ENCODE peak calls at places on chromosomes 4 and X, in ten cellular contexts. One of them, this sample, is unnamed. For H3K27me3 and H3K4me1, the result is how much of the 10 kb centered on the place peaks cover.

GRCh38 chr4:142406917-142407501 is 439.1 kb downstream of the INPP4B start:
- DNase-seq in heart right ventricle: no peak
- DNase-seq in adrenal gland: no peak
- DNase-seq in right cardiac atrium: no peak
- DNase-seq in ascending aorta: no peak
- DNase-seq in adipocyte: peak
- DNase-seq in lower lobe of right lung: no peak
- DNase-seq in aorta: no peak
- DNase-seq in spleen: no peak
- DNase-seq in psoas muscle: no peak
- DNase-seq in this sample: no peak

GRCh38 chrX:69060631-69061408 is 104.4 kb downstream of the PJA1 start:
- DNase-seq in spleen: no peak
- DNase-seq in aorta: no peak
- DNase-seq in heart right ventricle: peak
- DNase-seq in lower lobe of right lung: no peak
- DNase-seq in psoas muscle: no peak
- DNase-seq in adrenal gland: peak
- DNase-seq in ascending aorta: no peak
- DNase-seq in adipocyte: peak
- DNase-seq in right cardiac atrium: no peak
- DNase-seq in this sample: peak

GRCh38 chr4:89056953-89057398 is at the start of gene FAM13A:
- DNase-seq in psoas muscle: peak
- DNase-seq in spleen: no peak
- DNase-seq in adipocyte: peak
- DNase-seq in ascending aorta: peak
- DNase-seq in aorta: peak
- DNase-seq in heart right ventricle: peak
- DNase-seq in right cardiac atrium: peak
- DNase-seq in adrenal gland: peak
- DNase-seq in lower lobe of right lung: peak
- DNase-seq in this sample: peak

GRCh38 chrX:80810365-80810978 is 795 bp upstream of the BRWD3 start:
- DNase-seq in adipocyte: peak
- DNase-seq in adrenal gland: no peak
- DNase-seq in aorta: no peak
- DNase-seq in heart right ventricle: no peak
- DNase-seq in spleen: no peak
- DNase-seq in ascending aorta: no peak
- DNase-seq in right cardiac atrium: no peak
- DNase-seq in lower lobe of right lung: no peak
- DNase-seq in psoas muscle: no peak
- DNase-seq in this sample: no peak

GRCh38 chrX:18351774-18352173 is 2.7 kb downstream of the SCML2 start:
- DNase-seq in aorta: no peak
- DNase-seq in heart right ventricle: no peak
- DNase-seq in spleen: no peak
- DNase-seq in adipocyte: no peak
- DNase-seq in ascending aorta: no peak
- DNase-seq in right cardiac atrium: no peak
- DNase-seq in psoas muscle: no peak
- DNase-seq in adrenal gland: no peak
- DNase-seq in lower lobe of right lung: no peak
- DNase-seq in this sample: no peak

GRCh38 chr4:88811904-88812303 is 114.3 kb upstream of the NAP1L5 start:
- DNase-seq in heart right ventricle: no peak
- DNase-seq in psoas muscle: no peak
- DNase-seq in ascending aorta: no peak
- DNase-seq in adipocyte: no peak
- DNase-seq in lower lobe of right lung: no peak
- DNase-seq in right cardiac atrium: no peak
- DNase-seq in aorta: no peak
- DNase-seq in spleen: no peak
- DNase-seq in adrenal gland: no peak
- DNase-seq in this sample: no peak

GRCh38 chr4:156771171-156771837 is 200.3 kb downstream of the PDGFC start:
- DNase-seq in right cardiac atrium: no peak
- DNase-seq in heart right ventricle: no peak
- DNase-seq in spleen: no peak
- DNase-seq in adipocyte: peak
- DNase-seq in aorta: peak
- DNase-seq in adrenal gland: peak
- DNase-seq in ascending aorta: no peak
- DNase-seq in psoas muscle: no peak
- DNase-seq in lower lobe of right lung: no peak
- DNase-seq in this sample: no peak

GRCh38 chr4:8772499-8773123 is 99.0 kb downstream of the HMX1 start:
- DNase-seq in psoas muscle: no peak
- DNase-seq in heart right ventricle: no peak
- DNase-seq in right cardiac atrium: no peak
- DNase-seq in ascending aorta: no peak
- DNase-seq in aorta: peak
- DNase-seq in lower lobe of right lung: peak
- DNase-seq in adipocyte: no peak
- DNase-seq in spleen: peak
- DNase-seq in adrenal gland: no peak
- DNase-seq in this sample: no peak

GRCh38 chrX:12971282-12972003 is 3.5 kb upstream of the TMSB4X start:
- DNase-seq in ascending aorta: no peak
- DNase-seq in lower lobe of right lung: peak
- DNase-seq in heart right ventricle: peak
- DNase-seq in spleen: peak
- DNase-seq in aorta: peak
- DNase-seq in right cardiac atrium: peak
- DNase-seq in psoas muscle: peak
- DNase-seq in adipocyte: no peak
- DNase-seq in adrenal gland: no peak
- DNase-seq in this sample: peak

GRCh38 chrX:107674480-107675364 is 46.4 kb downstream of the PRPS1 start:
- DNase-seq in spleen: peak
- DNase-seq in adrenal gland: peak
- DNase-seq in lower lobe of right lung: peak
- DNase-seq in heart right ventricle: peak
- DNase-seq in aorta: peak
- DNase-seq in adipocyte: peak
- DNase-seq in psoas muscle: peak
- DNase-seq in right cardiac atrium: peak
- DNase-seq in ascending aorta: peak
- DNase-seq in this sample: no peak

GRCh38 chr4:138222041-138222440 is 20.1 kb downstream of the SLC7A11 start:
- DNase-seq in lower lobe of right lung: no peak
- DNase-seq in adrenal gland: no peak
- DNase-seq in aorta: no peak
- DNase-seq in adipocyte: peak
- DNase-seq in heart right ventricle: no peak
- DNase-seq in spleen: no peak
- DNase-seq in psoas muscle: no peak
- DNase-seq in ascending aorta: no peak
- DNase-seq in right cardiac atrium: no peak
- DNase-seq in this sample: no peak

GRCh38 chr4:94811653-94812052 is 53.9 kb downstream of the BMPR1B start:
- DNase-seq in adipocyte: no peak
- DNase-seq in ascending aorta: no peak
- DNase-seq in adrenal gland: no peak
- DNase-seq in spleen: no peak
- DNase-seq in heart right ventricle: no peak
- DNase-seq in psoas muscle: no peak
- DNase-seq in right cardiac atrium: no peak
- DNase-seq in aorta: no peak
- DNase-seq in lower lobe of right lung: no peak
- DNase-seq in this sample: no peak

GRCh38 chr4:94814237-94814636 is 56.5 kb downstream of the BMPR1B start:
- DNase-seq in spleen: no peak
- DNase-seq in adipocyte: no peak
- DNase-seq in heart right ventricle: no peak
- DNase-seq in lower lobe of right lung: no peak
- DNase-seq in right cardiac atrium: no peak
- DNase-seq in aorta: no peak
- DNase-seq in ascending aorta: no peak
- DNase-seq in psoas muscle: no peak
- DNase-seq in adrenal gland: no peak
- DNase-seq in this sample: no peak

GRCh38 chr4:94813221-94813620 is 55.5 kb downstream of the BMPR1B start:
- DNase-seq in right cardiac atrium: no peak
- DNase-seq in spleen: no peak
- DNase-seq in heart right ventricle: no peak
- DNase-seq in adrenal gland: no peak
- DNase-seq in adipocyte: no peak
- DNase-seq in ascending aorta: no peak
- DNase-seq in lower lobe of right lung: no peak
- DNase-seq in aorta: no peak
- DNase-seq in psoas muscle: no peak
- DNase-seq in this sample: no peak
- H3K27me3 ChIP-seq in right cardiac atrium: under half
- H3K27me3 ChIP-seq in spleen: under half
- H3K27me3 ChIP-seq in heart right ventricle: under half
- H3K27me3 ChIP-seq in adrenal gland: under half
- H3K27me3 ChIP-seq in adipocyte: under half
- H3K27me3 ChIP-seq in ascending aorta: under half
- H3K27me3 ChIP-seq in lower lobe of right lung: under half
- H3K27me3 ChIP-seq in aorta: under half
- H3K27me3 ChIP-seq in psoas muscle: under half
- H3K27me3 ChIP-seq in this sample: under half

GRCh38 chr4:153519677-153520076 is 53.5 kb downstream of the TMEM131L start:
- DNase-seq in psoas muscle: no peak
- DNase-seq in ascending aorta: no peak
- DNase-seq in right cardiac atrium: no peak
- DNase-seq in lower lobe of right lung: no peak
- DNase-seq in adipocyte: no peak
- DNase-seq in heart right ventricle: no peak
- DNase-seq in aorta: no peak
- DNase-seq in adrenal gland: no peak
- DNase-seq in spleen: no peak
- DNase-seq in this sample: no peak

GRCh38 chr4:153520871-153521329 is 54.7 kb downstream of the TMEM131L start:
- DNase-seq in ascending aorta: no peak
- DNase-seq in spleen: no peak
- DNase-seq in aorta: no peak
- DNase-seq in adipocyte: no peak
- DNase-seq in lower lobe of right lung: no peak
- DNase-seq in heart right ventricle: no peak
- DNase-seq in psoas muscle: no peak
- DNase-seq in adrenal gland: no peak
- DNase-seq in right cardiac atrium: no peak
- DNase-seq in this sample: no peak

GRCh38 chr4:153518637-153519384 is 52.7 kb downstream of the TMEM131L start:
- DNase-seq in right cardiac atrium: no peak
- DNase-seq in adrenal gland: no peak
- DNase-seq in ascending aorta: no peak
- DNase-seq in aorta: no peak
- DNase-seq in adipocyte: peak
- DNase-seq in heart right ventricle: no peak
- DNase-seq in lower lobe of right lung: no peak
- DNase-seq in spleen: no peak
- DNase-seq in psoas muscle: no peak
- DNase-seq in this sample: no peak

GRCh38 chr4:153521467-153521866 is 55.3 kb downstream of the TMEM131L start:
- DNase-seq in spleen: no peak
- DNase-seq in adipocyte: no peak
- DNase-seq in heart right ventricle: no peak
- DNase-seq in aorta: no peak
- DNase-seq in psoas muscle: no peak
- DNase-seq in adrenal gland: no peak
- DNase-seq in right cardiac atrium: no peak
- DNase-seq in lower lobe of right lung: no peak
- DNase-seq in ascending aorta: no peak
- DNase-seq in this sample: no peak

DNA sequence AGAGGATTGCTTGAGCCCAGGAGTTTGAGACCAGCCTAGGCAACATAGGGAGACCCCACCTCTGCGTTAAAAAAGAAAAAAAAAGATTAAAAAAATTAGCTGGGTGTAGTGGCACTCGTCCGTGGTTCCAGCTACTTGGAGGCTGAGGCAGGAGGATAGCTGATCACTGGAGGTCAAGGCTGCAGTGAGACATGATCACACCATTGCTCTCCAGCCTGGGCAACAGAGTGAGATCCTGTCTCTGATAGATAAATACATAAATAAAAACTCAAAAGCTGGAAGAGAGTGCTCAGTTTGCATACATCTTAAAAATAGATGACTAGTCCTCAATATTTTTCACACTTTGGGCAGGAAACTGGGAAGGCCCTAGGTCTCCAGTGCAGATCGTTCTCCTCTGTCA is 54.1 kb downstream of the TMEM131L start:
- DNase-seq in psoas muscle: no peak
- DNase-seq in spleen: no peak
- DNase-seq in heart right ventricle: no peak
- DNase-seq in adrenal gland: no peak
- DNase-seq in ascending aorta: no peak
- DNase-seq in aorta: no peak
- DNase-seq in right cardiac atrium: no peak
- DNase-seq in lower lobe of right lung: no peak
- DNase-seq in adipocyte: no peak
- DNase-seq in this sample: no peak
- H3K4me1 ChIP-seq in psoas muscle: half or more
- H3K4me1 ChIP-seq in spleen: half or more
- H3K4me1 ChIP-seq in heart right ventricle: under half
- H3K4me1 ChIP-seq in adrenal gland: under half
- H3K4me1 ChIP-seq in ascending aorta: under half
- H3K4me1 ChIP-seq in aorta: under half
- H3K4me1 ChIP-seq in right cardiac atrium: under half
- H3K4me1 ChIP-seq in lower lobe of right lung: half or more
- H3K4me1 ChIP-seq in adipocyte: under half
- H3K4me1 ChIP-seq in this sample: under half

DNA sequence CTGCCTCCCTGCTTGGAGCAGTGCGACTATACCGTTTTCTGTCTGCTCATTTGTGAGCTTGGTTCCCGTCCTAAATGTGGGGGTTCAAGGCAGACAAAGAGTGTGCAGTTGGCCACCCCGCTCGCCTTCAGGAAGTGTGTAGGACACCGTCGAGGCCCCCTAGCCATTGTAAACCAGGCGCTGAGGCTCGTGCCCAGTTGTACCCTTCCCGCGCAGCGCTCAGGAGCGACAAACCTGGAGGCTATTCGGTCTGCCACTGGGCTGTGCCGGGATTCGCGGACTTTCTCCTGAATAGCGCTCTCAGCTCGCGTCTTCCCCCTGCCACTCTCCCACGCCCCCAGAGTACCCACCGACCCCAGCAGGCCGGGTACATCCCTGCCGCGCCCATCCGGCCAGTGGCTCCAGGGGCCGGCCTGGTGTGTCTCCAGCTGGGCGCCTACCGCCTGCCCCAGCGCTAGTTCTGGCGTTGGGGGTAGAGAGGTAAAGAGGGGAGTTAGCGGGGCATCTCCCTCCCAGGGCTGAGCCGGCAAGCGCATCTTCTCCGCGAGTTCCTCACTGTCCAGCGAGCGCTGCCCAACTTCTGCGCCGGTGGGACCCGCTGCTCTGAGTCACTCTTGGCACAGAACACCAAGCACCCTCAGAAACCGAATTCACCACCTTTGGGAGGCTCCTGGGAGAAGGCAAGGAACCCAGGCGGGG is 880 bp upstream of the LONRF3 start:
- DNase-seq in lower lobe of right lung: peak
- DNase-seq in spleen: peak
- DNase-seq in psoas muscle: peak
- DNase-seq in right cardiac atrium: peak
- DNase-seq in adrenal gland: peak
- DNase-seq in aorta: peak
- DNase-seq in adipocyte: no peak
- DNase-seq in heart right ventricle: no peak
- DNase-seq in ascending aorta: no peak
- DNase-seq in this sample: peak
- H3K27me3 ChIP-seq in lower lobe of right lung: under half
- H3K27me3 ChIP-seq in spleen: under half
- H3K27me3 ChIP-seq in psoas muscle: under half
- H3K27me3 ChIP-seq in right cardiac atrium: under half
- H3K27me3 ChIP-seq in adrenal gland: under half
- H3K27me3 ChIP-seq in aorta: under half
- H3K27me3 ChIP-seq in adipocyte: under half
- H3K27me3 ChIP-seq in heart right ventricle: under half
- H3K27me3 ChIP-seq in ascending aorta: under half
- H3K27me3 ChIP-seq in this sample: under half

GRCh38 chr4:71163317-71163716 is 169.9 kb downstream of the DCK start:
- DNase-seq in adipocyte: peak
- DNase-seq in lower lobe of right lung: no peak
- DNase-seq in spleen: no peak
- DNase-seq in ascending aorta: no peak
- DNase-seq in adrenal gland: no peak
- DNase-seq in heart right ventricle: no peak
- DNase-seq in aorta: no peak
- DNase-seq in psoas muscle: no peak
- DNase-seq in right cardiac atrium: no peak
- DNase-seq in this sample: no peak
- H3K4me1 ChIP-seq in adipocyte: under half
- H3K4me1 ChIP-seq in lower lobe of right lung: under half
- H3K4me1 ChIP-seq in spleen: under half
- H3K4me1 ChIP-seq in ascending aorta: under half
- H3K4me1 ChIP-seq in adrenal gland: under half
- H3K4me1 ChIP-seq in heart right ventricle: under half
- H3K4me1 ChIP-seq in aorta: under half
- H3K4me1 ChIP-seq in psoas muscle: under half
- H3K4me1 ChIP-seq in right cardiac atrium: under half
- H3K4me1 ChIP-seq in this sample: under half

This sample was measured in ovary.